ENCODE peak calls at places on chromosome 16, in five cellular contexts. S is CD4-positive, alpha-beta T cell; M is colonic mucosa; U is NCI-H1436; N is GM19239. F is an unnamed sample.

GRCh38 chr16:56436258-56436657 is 10.9 kb upstream of the AMFR start:
- DNase-seq in U (no peak), N (no peak), S (no peak), M (no peak), F (no peak)

GRCh38 chr16:11260596-11260966 is 4.6 kb upstream of the SOCS1 start:
- DNase-seq in U (no peak), M (no peak), S (no peak), N (no peak), F (no peak)

GRCh38 chr16:57479422-57480126 is 6.7 kb downstream of the DOK4 start:
- DNase-seq in M (peak), U (peak), N (no peak), S (no peak), F (peak)

GRCh38 chr16:77866769-77867168 is 78.4 kb downstream of the VAT1L start:
- DNase-seq in U (no peak), S (no peak), N (no peak), M (no peak), F (no peak)

GRCh38 chr16:90020838-90021382 is 1.7 kb upstream of the DBNDD1 start:
- DNase-seq in S (no peak), M (no peak), N (no peak), U (no peak), F (peak)

GRCh38 chr16:52964290-52964689 is 88.4 kb downstream of the CHD9NB start:
- DNase-seq in M (no peak), U (no peak), S (no peak), N (no peak), F (no peak)

GRCh38 chr16:30649725-30650368 is 913 bp upstream of the PRR14 start:
- DNase-seq in N (no peak), U (no peak), M (no peak), S (no peak), F (no peak)

GRCh38 chr16:783404-784161 is 4.6 kb downstream of the RPUSD1 start:
- DNase-seq in N (no peak), S (no peak), U (no peak), M (no peak), F (peak)

GRCh38 chr16:53745126-53745525 is 41.2 kb downstream of the FTO start:
- DNase-seq in N (no peak), S (no peak), M (no peak), U (no peak), F (no peak)

GRCh38 chr16:50448981-50449380 is 80.2 kb upstream of the BRD7 start:
- DNase-seq in U (no peak), S (no peak), M (no peak), N (no peak), F (no peak)

GRCh38 chr16:80902306-80903154 is 98.1 kb upstream of the CDYL2 start:
- DNase-seq in S (no peak), M (no peak), U (no peak), N (no peak), F (no peak)

GRCh38 chr16:16120382-16121184 is 102.7 kb downstream of the ABCC6 start:
- DNase-seq in S (no peak), M (peak), N (no peak), U (no peak), F (peak)

F was measured in BE2C.